ENCODE peak calls at places on chromosomes 1 and 21, in six cellular contexts. Z is breast epithelium; G is CD8-positive, alpha-beta T cell; M is AG09319; X is dorsolateral prefrontal cortex; V is type B pancreatic cell. U is an unnamed sample.

GRCh38 chr21:16408280-16408669 is 678.5 kb downstream of the USP25 start:
- DNase-seq in Z (no peak), V (no peak), M (no peak), X (no peak), G (no peak), U (no peak)

GRCh38 chr1:92922378-92923035 is 38.8 kb downstream of the DIPK1A start:
- DNase-seq in X (no peak), Z (no peak), G (no peak), V (no peak), M (peak), U (no peak)

GRCh38 chr1:66262233-66262632 is 271.7 kb upstream of the SGIP1 start:
- DNase-seq in M (peak), X (no peak), V (no peak), Z (peak), G (no peak), U (no peak)

GRCh38 chr1:76677775-76678405 is 189.4 kb upstream of the ST6GALNAC5 start:
- DNase-seq in V (no peak), X (no peak), G (no peak), M (no peak), Z (no peak), U (no peak)

GRCh38 chr1:29270881-29271390 is 34.6 kb downstream of the PTPRU start:
- DNase-seq in Z (no peak), G (no peak), X (no peak), M (no peak), V (no peak), U (no peak)

GRCh38 chr1:224800486-224801119 is 128.9 kb upstream of the DNAH14 start:
- DNase-seq in X (no peak), G (no peak), V (no peak), M (no peak), Z (no peak), U (no peak)

GRCh38 chr1:48823161-48823560 is 46.5 kb upstream of the BEND5 start:
- DNase-seq in V (no peak), G (no peak), M (no peak), X (no peak), Z (no peak), U (no peak)

GRCh38 chr1:171935664-171936063 is 94.4 kb downstream of the DNM3 start:
- DNase-seq in X (no peak), Z (no peak), G (no peak), V (no peak), M (no peak), U (no peak)

GRCh38 chr1:65812065-65812464 is 19.4 kb downstream of the PDE4B start:
- DNase-seq in X (no peak), Z (no peak), V (no peak), M (peak), G (no peak), U (no peak)

GRCh38 chr1:46673749-46674182 is 2.1 kb downstream of the TEX38 start:
- DNase-seq in Z (no peak), G (no peak), X (no peak), M (no peak), V (no peak), U (no peak)

GRCh38 chr1:46670134-46670533 is 1.5 kb upstream of the TEX38 start:
- DNase-seq in V (no peak), Z (no peak), X (no peak), G (no peak), M (no peak), U (no peak)

GRCh38 chr1:46671554-46671953 is at the start of gene TEX38:
- DNase-seq in M (no peak), G (no peak), X (no peak), Z (no peak), V (no peak), U (no peak)

GRCh38 chr1:46665983-46666382 is 2.2 kb downstream of the ATPAF1 start:
- DNase-seq in M (no peak), G (no peak), V (no peak), Z (no peak), X (no peak), U (no peak)

GRCh38 chr1:46667782-46668760 is at the start of gene ATPAF1:
- DNase-seq in G (peak), M (peak), V (peak), X (peak), Z (peak), U (peak)
- TF ChIP-seq CTCF in G (no peak), M (no peak), V (no peak), X (no peak), Z (no peak), U (no peak)

DNA sequence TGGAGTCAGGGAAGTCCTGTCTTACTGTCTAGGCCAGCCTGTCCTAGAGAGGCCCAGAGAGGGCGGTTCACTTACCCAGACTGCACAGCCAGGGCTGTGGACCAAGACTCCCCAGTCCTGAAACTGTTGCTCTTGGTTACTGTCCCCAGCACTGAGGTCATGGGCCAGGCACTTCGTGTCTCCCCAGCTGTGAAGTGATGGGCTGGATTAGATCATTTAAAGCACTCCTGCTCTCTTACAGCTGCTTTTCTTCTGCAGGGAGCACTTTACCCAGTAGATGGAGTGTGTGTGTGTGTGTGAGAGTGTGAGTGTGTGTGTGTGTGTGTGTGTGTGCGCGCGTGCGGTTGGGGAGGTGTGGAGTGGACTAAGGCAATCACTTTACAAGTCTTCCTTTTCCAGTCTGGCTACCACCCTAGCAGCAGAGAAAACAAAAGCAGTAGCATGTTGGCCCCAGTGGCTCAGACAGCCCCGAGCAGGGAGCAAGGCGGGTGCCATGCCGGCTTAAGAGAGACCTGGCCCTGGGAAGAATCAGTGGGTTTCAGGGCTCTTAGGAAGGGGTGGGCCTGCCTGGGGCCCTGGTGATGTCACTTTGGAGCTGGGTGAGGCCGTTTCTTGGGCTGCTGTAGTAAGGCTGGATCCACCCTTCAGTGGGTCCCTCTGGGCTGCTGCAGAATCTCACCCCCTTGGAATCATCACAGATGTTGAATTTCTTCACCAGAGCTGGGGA is 2.4 kb downstream of the SPSB1 start:
- DNase-seq in X (no peak), Z (no peak), G (no peak), V (no peak), M (peak), U (no peak)
- TF ChIP-seq CTCF in X (no peak), Z (no peak), G (no peak), V (no peak), M (peak), U (no peak)

DNA sequence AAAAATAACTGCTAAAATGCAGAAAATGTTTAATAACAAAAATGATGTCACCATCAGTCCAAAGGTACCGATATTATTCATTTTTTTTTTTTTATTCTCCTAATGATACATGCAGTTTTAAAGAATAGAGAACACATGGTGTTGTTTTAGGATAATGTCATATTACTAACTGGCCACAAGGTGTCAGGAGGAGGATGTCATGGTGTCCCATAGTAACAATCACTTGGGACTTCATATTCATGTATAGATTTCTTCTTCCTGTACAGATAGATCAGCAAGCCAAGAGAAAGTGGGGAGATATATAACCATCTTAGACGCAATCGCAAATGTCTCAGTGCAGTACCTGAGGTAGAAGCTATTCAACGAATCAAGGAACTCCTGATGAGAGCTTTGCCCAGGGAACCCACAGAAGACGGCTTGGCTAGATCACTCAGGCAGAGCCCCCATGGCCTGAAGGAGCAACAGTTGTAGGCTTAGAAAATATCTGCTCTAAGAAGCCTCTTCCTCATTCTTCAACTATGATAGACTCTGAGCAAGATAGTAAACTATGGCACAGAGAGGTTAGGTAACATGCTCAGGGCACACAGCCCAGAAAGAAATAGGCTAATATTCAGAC is 12.3 kb downstream of the OR2T11 start:
- DNase-seq in V (no peak), M (peak), G (no peak), Z (no peak), X (no peak), U (no peak)
- TF ChIP-seq CTCF in V (peak), M (peak), G (peak), Z (no peak), X (peak), U (no peak)

DNA sequence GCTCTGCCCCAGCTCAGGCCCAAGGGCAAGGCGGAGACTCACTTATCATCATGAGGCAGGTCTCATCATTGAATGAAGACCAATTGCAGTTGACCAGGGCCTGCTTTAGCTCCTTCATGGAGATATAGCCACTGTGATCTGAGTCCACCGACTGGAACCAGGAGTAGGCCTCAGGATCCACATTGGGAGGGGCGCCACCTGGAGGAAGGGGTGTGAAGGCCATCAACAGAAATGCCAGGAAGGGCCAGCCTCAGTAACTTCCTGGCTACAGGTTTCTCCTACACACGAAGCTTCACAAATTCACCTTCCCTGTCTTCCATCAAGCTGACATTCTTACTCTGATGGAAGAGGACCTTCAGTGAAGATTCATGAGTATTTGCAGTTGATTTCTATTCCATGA is 11.6 kb downstream of the PEF1 start:
- DNase-seq in G (no peak), Z (no peak), V (no peak), M (no peak), X (no peak), U (no peak)
- TF ChIP-seq CTCF in G (no peak), Z (no peak), V (peak), M (peak), X (no peak), U (peak)

GRCh38 chr21:36322083-36322424 is 2.1 kb downstream of the MORC3 start:
- DNase-seq in G (no peak), M (no peak), Z (no peak), V (no peak), X (no peak), U (no peak)

GRCh38 chr21:36316872-36317484 is 3.0 kb upstream of the MORC3 start:
- DNase-seq in M (no peak), Z (no peak), V (no peak), G (no peak), X (no peak), U (no peak)

GRCh38 chr21:36321325-36322082 is 1.5 kb downstream of the MORC3 start:
- DNase-seq in X (no peak), Z (no peak), V (no peak), G (no peak), M (no peak), U (no peak)

GRCh38 chr21:36320421-36321324 is 676 bp downstream of the MORC3 start:
- DNase-seq in Z (peak), G (no peak), M (peak), V (peak), X (peak), U (no peak)

DNA sequence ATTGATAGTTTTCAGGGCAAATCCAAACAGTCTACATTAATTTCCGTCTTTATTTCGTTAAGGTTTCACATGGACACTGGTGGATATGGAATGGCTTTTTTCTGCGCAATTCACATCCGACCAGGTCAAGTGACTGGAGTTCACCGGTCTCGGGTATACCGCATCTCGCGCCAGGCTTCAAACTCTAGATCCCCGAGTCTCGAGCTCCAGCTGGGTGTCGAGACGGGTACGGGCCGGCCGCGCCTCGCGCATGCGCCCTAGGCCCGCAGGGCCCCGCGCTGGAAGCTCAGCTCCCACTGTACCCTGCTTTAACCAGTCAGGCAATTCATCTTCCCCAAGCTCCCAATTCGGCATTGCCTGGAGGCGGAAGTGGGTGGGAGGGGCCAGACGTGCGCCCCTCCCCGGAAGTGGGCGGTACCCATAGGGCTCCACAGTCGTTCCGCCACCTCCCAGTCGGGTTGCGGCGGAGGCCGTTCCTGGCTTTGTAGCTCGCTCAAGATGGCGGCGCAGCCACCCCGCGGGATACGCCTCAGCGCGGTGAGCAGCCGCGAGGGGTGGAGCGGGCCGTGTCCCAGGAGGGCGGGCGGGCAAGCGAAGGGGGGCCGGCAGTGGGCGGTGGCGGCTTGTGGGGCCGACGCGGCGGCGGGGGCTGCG is at the start of gene MORC3:
- DNase-seq in G (peak), M (peak), X (peak), Z (peak), V (peak), U (peak)
- TF ChIP-seq CTCF in G (no peak), M (no peak), X (no peak), Z (no peak), V (no peak), U (no peak)